ENCODE peak calls at places on chromosomes 1 and 21, in six cellular contexts. One of them, this sample, is unnamed.

GRCh38 chr1:92567211-92567868 is 80.6 kb upstream of the GFI1 start:
- DNase-seq in uterus: no peak
- DNase-seq in left kidney: no peak
- DNase-seq in EL: peak; percentile 38
- DNase-seq in AG20443: no peak
- DNase-seq in HTR-8/SVneo: no peak
- DNase-seq in this sample: no peak

GRCh38 chr1:168827557-168827956 is 98.6 kb upstream of the DPT start:
- DNase-seq in uterus: no peak
- DNase-seq in left kidney: no peak
- DNase-seq in EL: no peak
- DNase-seq in AG20443: no peak
- DNase-seq in HTR-8/SVneo: no peak
- DNase-seq in this sample: no peak

GRCh38 chr1:23651069-23651808 is 40.4 kb upstream of the RPL11 start:
- DNase-seq in uterus: no peak
- DNase-seq in left kidney: peak; percentile 28
- DNase-seq in EL: peak; percentile 66
- DNase-seq in AG20443: peak; percentile 65
- DNase-seq in HTR-8/SVneo: peak; percentile 39
- DNase-seq in this sample: no peak

GRCh38 chr21:45258476-45258875 is 29.2 kb downstream of the POFUT2 start:
- DNase-seq in uterus: no peak
- DNase-seq in left kidney: peak; percentile 54
- DNase-seq in EL: no peak
- DNase-seq in AG20443: no peak
- DNase-seq in HTR-8/SVneo: no peak
- DNase-seq in this sample: no peak

GRCh38 chr1:224333309-224333926 is 3.4 kb upstream of the NVL start:
- DNase-seq in uterus: no peak
- DNase-seq in left kidney: peak; percentile 83
- DNase-seq in EL: peak; percentile 64
- DNase-seq in AG20443: peak; percentile 49
- DNase-seq in HTR-8/SVneo: peak; percentile 53
- DNase-seq in this sample: no peak

GRCh38 chr1:174956086-174956485 is 43.7 kb upstream of the CACYBP start:
- DNase-seq in uterus: no peak
- DNase-seq in left kidney: no peak
- DNase-seq in EL: no peak
- DNase-seq in AG20443: no peak
- DNase-seq in HTR-8/SVneo: no peak
- DNase-seq in this sample: no peak

GRCh38 chr1:197683895-197684553 is 91.3 kb downstream of the DENND1B start:
- DNase-seq in uterus: no peak
- DNase-seq in left kidney: peak; percentile 13
- DNase-seq in EL: peak; percentile 24
- DNase-seq in AG20443: no peak
- DNase-seq in HTR-8/SVneo: peak; percentile 9
- DNase-seq in this sample: no peak

GRCh38 chr1:170881268-170882265 is 53.8 kb upstream of the MROH9 start:
- DNase-seq in uterus: no peak
- DNase-seq in left kidney: peak; percentile 36
- DNase-seq in EL: peak; percentile 35
- DNase-seq in AG20443: peak; percentile 35
- DNase-seq in HTR-8/SVneo: no peak
- DNase-seq in this sample: no peak

GRCh38 chr1:61332196-61332753 is 249.9 kb downstream of the NFIA start:
- DNase-seq in uterus: no peak
- DNase-seq in left kidney: no peak
- DNase-seq in EL: no peak
- DNase-seq in AG20443: no peak
- DNase-seq in HTR-8/SVneo: no peak
- DNase-seq in this sample: no peak

GRCh38 chr1:38134294-38134755 is 87.7 kb upstream of the POU3F1 start:
- DNase-seq in uterus: no peak
- DNase-seq in left kidney: no peak
- DNase-seq in EL: no peak
- DNase-seq in AG20443: peak; percentile 51
- DNase-seq in HTR-8/SVneo: no peak
- DNase-seq in this sample: no peak

GRCh38 chr21:46441961-46442498 is 16.7 kb upstream of the DIP2A start:
- DNase-seq in uterus: no peak
- DNase-seq in left kidney: no peak
- DNase-seq in EL: no peak
- DNase-seq in AG20443: no peak
- DNase-seq in HTR-8/SVneo: no peak
- DNase-seq in this sample: no peak

GRCh38 chr1:115545791-115546733 is 95.7 kb upstream of the VANGL1 start:
- DNase-seq in uterus: peak; percentile 25
- DNase-seq in left kidney: peak; percentile 71
- DNase-seq in EL: peak; percentile 98
- DNase-seq in AG20443: peak; percentile 91
- DNase-seq in HTR-8/SVneo: peak; percentile 81
- DNase-seq in this sample: no peak

GRCh38 chr21:21367583-21367982 is 369.4 kb downstream of the NCAM2 start:
- DNase-seq in uterus: no peak
- DNase-seq in left kidney: no peak
- DNase-seq in EL: no peak
- DNase-seq in AG20443: no peak
- DNase-seq in HTR-8/SVneo: no peak
- DNase-seq in this sample: no peak

GRCh38 chr1:212671342-212672031 is 28.2 kb downstream of the BATF3 start:
- DNase-seq in uterus: peak; percentile 50
- DNase-seq in left kidney: peak; percentile 77
- DNase-seq in EL: peak; percentile 68
- DNase-seq in AG20443: peak; percentile 47
- DNase-seq in HTR-8/SVneo: peak; percentile 65
- DNase-seq in this sample: peak; percentile 85

GRCh38 chr1:91406773-91407389 is 2.2 kb upstream of the HFM1 start:
- DNase-seq in uterus: no peak
- DNase-seq in left kidney: no peak
- DNase-seq in EL: no peak
- DNase-seq in AG20443: peak; percentile 30
- DNase-seq in HTR-8/SVneo: no peak
- DNase-seq in this sample: no peak

GRCh38 chr1:69523032-69523431 is 44.7 kb upstream of the LRRC7 start:
- DNase-seq in uterus: no peak
- DNase-seq in left kidney: no peak
- DNase-seq in EL: peak; percentile 69
- DNase-seq in AG20443: peak; percentile 72
- DNase-seq in HTR-8/SVneo: peak; percentile 54
- DNase-seq in this sample: no peak

GRCh38 chr1:234731371-234732085 is 121.5 kb upstream of the IRF2BP2 start:
- DNase-seq in uterus: no peak
- DNase-seq in left kidney: no peak
- DNase-seq in EL: peak; percentile 88
- DNase-seq in AG20443: peak; percentile 75
- DNase-seq in HTR-8/SVneo: peak; percentile 44
- DNase-seq in this sample: no peak

GRCh38 chr21:28142692-28143091 is 850.0 kb downstream of the LTN1 start:
- DNase-seq in uterus: no peak
- DNase-seq in left kidney: no peak
- DNase-seq in EL: peak; percentile 81
- DNase-seq in AG20443: peak; percentile 19
- DNase-seq in HTR-8/SVneo: no peak
- DNase-seq in this sample: no peak

GRCh38 chr1:10897981-10898728 is 101.7 kb upstream of the CASZ1 start:
- DNase-seq in uterus: no peak
- DNase-seq in left kidney: peak; percentile 57
- DNase-seq in EL: peak; percentile 43
- DNase-seq in AG20443: no peak
- DNase-seq in HTR-8/SVneo: peak; percentile 53
- DNase-seq in this sample: no peak

GRCh38 chr1:235567812-235568444 is 63.7 kb upstream of the B3GALNT2 start:
- DNase-seq in uterus: no peak
- DNase-seq in left kidney: no peak
- DNase-seq in EL: no peak
- DNase-seq in AG20443: no peak
- DNase-seq in HTR-8/SVneo: no peak
- DNase-seq in this sample: no peak

GRCh38 chr21:45351526-45352275 is 53.3 kb upstream of the COL18A1 start:
- DNase-seq in uterus: no peak
- DNase-seq in left kidney: no peak
- DNase-seq in EL: no peak
- DNase-seq in AG20443: no peak
- DNase-seq in HTR-8/SVneo: no peak
- DNase-seq in this sample: no peak

GRCh38 chr1:202710070-202711025 is at the start of gene SYT2:
- DNase-seq in uterus: peak; percentile 23
- DNase-seq in left kidney: peak; percentile 87
- DNase-seq in EL: peak; percentile 14
- DNase-seq in AG20443: peak; percentile 63
- DNase-seq in HTR-8/SVneo: peak; percentile 48
- DNase-seq in this sample: peak; percentile 45

GRCh38 chr1:23732363-23733224 is 10.7 kb upstream of the ELOA start:
- DNase-seq in uterus: no peak
- DNase-seq in left kidney: no peak
- DNase-seq in EL: peak; percentile 56
- DNase-seq in AG20443: peak; percentile 54
- DNase-seq in HTR-8/SVneo: no peak
- DNase-seq in this sample: no peak

GRCh38 chr1:227901906-227902640 is 45.7 kb downstream of the WNT9A start:
- DNase-seq in uterus: no peak
- DNase-seq in left kidney: peak; percentile 62
- DNase-seq in EL: peak; percentile 15
- DNase-seq in AG20443: no peak
- DNase-seq in HTR-8/SVneo: no peak
- DNase-seq in this sample: no peak

GRCh38 chr1:205421728-205422127 is at the start of gene LEMD1:
- DNase-seq in uterus: no peak
- DNase-seq in left kidney: no peak
- DNase-seq in EL: no peak
- DNase-seq in AG20443: no peak
- DNase-seq in HTR-8/SVneo: no peak
- DNase-seq in this sample: no peak

This sample was measured in head of caudate nucleus.